ENCODE peak calls at places on chromosomes 11 and 22, in ten cellular contexts. P is psoas muscle, H is lower lobe of right lung, S is adrenal gland, Q is pancreas, E is breast epithelium, O is heart right ventricle, F is mammary epithelial cell, T is sigmoid colon, L is transverse colon. X is an unnamed sample. For H3K4me1, the result is how much of the 10 kb centered on the place peaks cover.

GRCh38 chr11:128512478-128513127 is 74.8 kb downstream of the ETS1 start:
- DNase-seq in P (no peak), H (no peak), S (no peak), Q (no peak), E (no peak), O (no peak), F (no peak), T (no peak), L (no peak), X (no peak)

GRCh38 chr11:115503083-115503885 is 931 bp downstream of the CADM1 start:
- DNase-seq in P (peak), H (peak), S (peak), Q (peak), E (peak), O (peak), F (peak), T (peak), L (peak), X (peak)

GRCh38 chr11:58866788-58867187 is 22.3 kb upstream of the GLYATL2 start:
- DNase-seq in P (no peak), H (no peak), S (no peak), Q (no peak), E (no peak), O (no peak), F (peak), T (no peak), L (no peak), X (no peak)

GRCh38 chr11:130428271-130428670 is at the start of gene ADAMTS8:
- DNase-seq in P (no peak), H (no peak), S (no peak), Q (no peak), E (no peak), O (no peak), F (no peak), T (no peak), L (no peak), X (no peak)

GRCh38 chr11:73308003-73308962 is at the start of gene ARHGEF17:
- DNase-seq in P (peak), H (peak), S (peak), Q (peak), E (peak), O (peak), F (no peak), T (peak), L (peak), X (peak)

GRCh38 chr11:129280027-129280811 is 88.1 kb upstream of the ARHGAP32 start:
- DNase-seq in P (no peak), H (no peak), S (peak), Q (no peak), E (no peak), O (no peak), F (no peak), T (no peak), L (peak), X (no peak)

GRCh38 chr22:26050079-26050478 is 119.2 kb upstream of the SEZ6L start:
- DNase-seq in P (no peak), H (no peak), S (no peak), Q (no peak), E (no peak), O (no peak), F (no peak), T (no peak), L (no peak), X (no peak)

GRCh38 chr11:57343825-57344224 is 5.7 kb downstream of the P2RX3 start:
- DNase-seq in P (no peak), H (no peak), S (no peak), Q (no peak), E (no peak), O (no peak), F (no peak), T (no peak), L (no peak), X (no peak)

GRCh38 chr22:17281026-17281809 is 62.0 kb upstream of the ADA2 start:
- DNase-seq in P (no peak), H (no peak), S (no peak), Q (no peak), E (no peak), O (no peak), F (no peak), T (peak), L (no peak), X (no peak)

GRCh38 chr11:128627666-128628342 is 40.4 kb upstream of the ETS1 start:
- DNase-seq in P (no peak), H (no peak), S (no peak), Q (no peak), E (no peak), O (no peak), F (no peak), T (no peak), L (no peak), X (no peak)

GRCh38 chr11:105577645-105578044 is 32.2 kb upstream of the GRIA4 start:
- DNase-seq in P (no peak), H (no peak), S (no peak), Q (no peak), E (no peak), O (no peak), F (no peak), T (no peak), L (no peak), X (no peak)

GRCh38 chr11:44750440-44751005 is 23.8 kb downstream of the TSPAN18 start:
- DNase-seq in P (no peak), H (no peak), S (peak), Q (no peak), E (no peak), O (no peak), F (no peak), T (no peak), L (no peak), X (no peak)
- H3K4me1 ChIP-seq in P (under half), H (under half), S (half or more), Q (under half), E (under half), O (half or more), F (under half), T (half or more), L (under half), X (under half)

DNA sequence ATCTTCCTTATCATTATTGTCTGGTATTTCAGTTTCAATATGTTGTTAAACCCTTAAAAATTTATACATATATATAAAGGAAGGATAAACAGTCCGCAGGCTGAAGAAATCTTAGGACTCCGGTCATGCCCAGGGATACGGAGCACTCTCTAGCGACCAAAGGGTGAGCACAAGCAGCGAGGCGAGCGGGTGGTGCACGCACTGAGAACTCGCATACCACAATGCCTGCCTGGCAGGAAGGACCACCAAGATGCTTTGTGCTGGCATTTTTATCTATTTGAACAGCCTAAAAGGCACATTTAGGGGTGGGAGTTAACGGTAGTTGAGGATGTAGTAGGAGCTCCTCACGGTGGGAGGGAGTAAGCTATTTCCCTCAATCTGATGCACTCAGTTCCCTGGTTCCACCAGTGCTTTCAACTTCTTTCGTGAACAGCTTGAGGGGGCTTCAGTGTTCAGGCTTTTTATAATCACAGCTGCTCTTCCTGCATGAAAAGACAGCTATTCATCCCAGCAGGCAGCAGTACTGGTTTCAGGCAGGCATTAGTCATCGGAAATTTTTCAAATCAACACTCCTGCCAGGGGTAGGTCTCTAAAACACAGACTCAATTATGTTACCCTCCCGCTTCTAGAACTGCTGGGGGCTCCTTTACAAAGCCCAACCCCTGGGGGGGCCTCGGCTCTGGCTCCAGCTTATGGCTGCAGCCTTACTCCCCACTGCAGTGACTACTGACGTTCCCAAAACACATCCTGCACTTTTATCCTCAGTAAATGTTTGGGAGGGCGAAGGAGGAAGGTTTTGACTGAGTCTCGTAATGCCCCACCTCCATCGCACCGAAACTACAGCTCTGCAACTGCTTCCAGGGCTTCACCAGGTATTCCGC is 6.0 kb downstream of the POLDIP3 start:
- DNase-seq in P (no peak), H (no peak), S (no peak), Q (no peak), E (no peak), O (no peak), F (peak), T (no peak), L (no peak), X (no peak)
- H3K4me3 ChIP-seq in P (no peak), H (no peak), S (no peak), Q (no peak), E (peak), O (no peak), F (peak), T (no peak), L (no peak), X (no peak)

GRCh38 chr11:123742778-123743177 is 1.3 kb upstream of the ZNF202 start:
- DNase-seq in P (no peak), H (no peak), S (no peak), Q (no peak), E (no peak), O (no peak), F (no peak), T (no peak), L (no peak), X (no peak)
- H3K27ac ChIP-seq in P (no peak), H (no peak), S (no peak), Q (no peak), E (no peak), O (no peak), F (no peak), T (no peak), L (no peak), X (no peak)

DNA sequence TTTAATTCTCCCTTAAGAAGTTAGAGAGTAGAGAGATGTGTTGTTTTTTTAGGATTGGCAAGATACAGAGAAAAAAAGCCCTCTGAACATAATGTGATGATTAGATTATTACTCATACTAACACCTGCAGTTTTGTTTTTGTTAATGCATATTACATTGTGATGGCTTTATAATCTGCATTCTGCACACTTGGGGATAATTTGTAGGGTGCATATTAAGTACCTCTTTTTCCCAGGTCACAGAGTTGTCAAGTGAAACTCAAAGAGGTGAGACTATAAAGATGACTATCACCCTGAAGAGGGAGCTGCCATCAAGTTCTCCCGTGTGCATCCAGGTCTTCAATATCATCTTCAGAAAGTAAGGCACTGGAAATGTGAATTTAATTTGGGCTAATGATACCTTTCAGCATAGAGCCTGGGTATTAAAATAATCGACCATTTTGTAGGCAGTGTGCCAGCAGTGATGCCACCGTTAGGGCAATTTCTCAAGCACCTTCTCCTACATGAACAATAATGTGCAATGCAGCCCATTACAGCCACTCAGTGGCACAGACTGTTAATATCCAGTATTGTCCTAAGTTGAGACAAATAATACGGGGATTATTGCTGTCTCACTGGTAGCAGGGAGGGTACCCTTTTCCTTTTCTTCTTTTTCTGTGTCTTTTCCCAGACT is 16.2 kb downstream of the PIWIL4 start:
- DNase-seq in P (no peak), H (no peak), S (no peak), Q (no peak), E (no peak), O (no peak), F (no peak), T (no peak), L (no peak), X (no peak)
- H3K4me1 ChIP-seq in P (under half), H (under half), S (under half), Q (under half), E (under half), O (under half), F (under half), T (under half), L (under half), X (under half)

DNA sequence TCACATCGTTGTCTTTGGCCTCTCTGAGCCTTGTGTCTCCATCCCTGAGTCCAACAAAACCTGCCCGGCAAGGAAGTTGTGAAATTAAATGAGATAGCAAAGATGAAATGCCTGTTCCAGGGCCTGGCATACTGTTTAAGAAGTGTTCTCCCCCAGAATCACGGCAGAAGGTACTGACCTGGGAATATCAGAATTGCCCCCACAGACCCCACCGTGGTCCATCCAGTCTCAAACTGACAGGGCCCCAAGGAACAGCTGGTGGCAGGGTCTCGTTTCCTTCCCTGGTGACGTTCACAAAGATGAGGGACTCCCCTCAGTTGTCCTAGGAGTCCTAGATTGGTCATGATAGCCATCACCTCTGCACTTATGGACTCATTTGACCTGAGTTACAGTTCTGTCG is 1.8 kb downstream of the PRDM11 start:
- DNase-seq in P (no peak), H (no peak), S (no peak), Q (no peak), E (no peak), O (no peak), F (no peak), T (peak), L (no peak), X (no peak)
- H3K4me3 ChIP-seq in P (peak), H (peak), S (no peak), Q (no peak), E (peak), O (peak), F (no peak), T (no peak), L (no peak), X (peak)

GRCh38 chr22:36463783-36464184 is 17.7 kb downstream of the TXN2 start:
- DNase-seq in P (peak), H (no peak), S (peak), Q (no peak), E (no peak), O (peak), F (no peak), T (peak), L (no peak), X (no peak)

GRCh38 chr22:36467042-36467810 is 14.2 kb downstream of the TXN2 start:
- DNase-seq in P (peak), H (no peak), S (no peak), Q (peak), E (no peak), O (peak), F (peak), T (peak), L (no peak), X (no peak)

GRCh38 chr22:36464715-36465231 is 16.7 kb downstream of the TXN2 start:
- DNase-seq in P (peak), H (no peak), S (no peak), Q (peak), E (no peak), O (no peak), F (no peak), T (peak), L (no peak), X (no peak)

GRCh38 chr22:36466258-36466657 is 15.2 kb downstream of the TXN2 start:
- DNase-seq in P (peak), H (no peak), S (no peak), Q (no peak), E (no peak), O (no peak), F (no peak), T (no peak), L (no peak), X (no peak)

GRCh38 chr22:36465232-36466021 is 16.0 kb downstream of the TXN2 start:
- DNase-seq in P (peak), H (peak), S (peak), Q (peak), E (peak), O (peak), F (peak), T (peak), L (peak), X (peak)
- H3K27ac ChIP-seq in P (peak), H (peak), S (peak), Q (peak), E (peak), O (peak), F (peak), T (peak), L (peak), X (peak)

GRCh38 chr11:6601041-6601461 is 2.4 kb downstream of the RRP8 start:
- DNase-seq in P (no peak), H (no peak), S (no peak), Q (no peak), E (no peak), O (no peak), F (no peak), T (peak), L (no peak), X (no peak)
- H3K4me1 ChIP-seq in P (under half), H (under half), S (under half), Q (under half), E (under half), O (half or more), F (under half), T (half or more), L (under half), X (half or more)